ENCODE peak calls at places on chromosome X, in four cellular contexts. T, B, O and W are unnamed samples.

GRCh38 chrX:13208281-13208935 is 111.4 kb downstream of the ATXN3L start:
- DNase-seq in T (no peak), B (no peak), O (no peak), W (no peak)

GRCh38 chrX:118615141-118615540 is 112.3 kb upstream of the IL13RA1 start:
- DNase-seq in T (no peak), B (no peak), O (no peak), W (no peak)

GRCh38 chrX:11376163-11376562 is 83.0 kb downstream of the AMELX start:
- DNase-seq in T (no peak), B (no peak), O (no peak), W (no peak)

GRCh38 chrX:48676893-48677270 is 6.7 kb upstream of the WAS start:
- DNase-seq in T (no peak), B (no peak), O (no peak), W (peak)

GRCh38 chrX:97119474-97120109 is 235.9 kb downstream of the RPA4 start:
- DNase-seq in T (no peak), B (no peak), O (no peak), W (no peak)

GRCh38 chrX:139734996-139735395 is 27.0 kb upstream of the MCF2 start:
- DNase-seq in T (no peak), B (no peak), O (no peak), W (no peak)

GRCh38 chrX:154695913-154696312 is 42.5 kb upstream of the CTAG2 start:
- DNase-seq in T (no peak), B (no peak), O (no peak), W (no peak)

GRCh38 chrX:66002832-66003680 is 36.8 kb downstream of the VSIG4 start:
- DNase-seq in T (no peak), B (no peak), O (no peak), W (no peak)

DNA sequence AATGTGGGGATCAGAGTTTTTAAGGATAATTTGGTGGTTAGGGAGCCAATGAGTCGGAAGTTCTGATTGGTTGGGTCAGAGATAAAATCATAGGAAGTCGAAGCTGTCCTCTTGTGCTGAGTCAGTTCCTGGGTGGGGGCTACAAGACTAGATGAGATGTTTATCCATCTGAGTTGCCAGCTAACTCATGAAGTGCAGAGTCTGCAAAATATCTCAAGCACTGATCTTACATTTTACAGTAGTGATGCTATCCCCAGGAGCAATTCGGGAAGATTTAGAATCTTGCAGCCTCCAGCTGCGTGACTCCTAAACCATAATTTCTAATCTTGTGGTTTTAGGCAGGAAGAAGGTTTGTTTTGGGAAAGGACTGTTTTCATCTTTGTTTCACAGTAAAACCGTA is 565.8 kb upstream of the SPANXN1 start:
- DNase-seq in T (no peak), B (no peak), O (no peak), W (no peak)
- TF ChIP-seq TEAD4 in T (no peak), B (no peak), O (no peak), W (no peak)

DNA sequence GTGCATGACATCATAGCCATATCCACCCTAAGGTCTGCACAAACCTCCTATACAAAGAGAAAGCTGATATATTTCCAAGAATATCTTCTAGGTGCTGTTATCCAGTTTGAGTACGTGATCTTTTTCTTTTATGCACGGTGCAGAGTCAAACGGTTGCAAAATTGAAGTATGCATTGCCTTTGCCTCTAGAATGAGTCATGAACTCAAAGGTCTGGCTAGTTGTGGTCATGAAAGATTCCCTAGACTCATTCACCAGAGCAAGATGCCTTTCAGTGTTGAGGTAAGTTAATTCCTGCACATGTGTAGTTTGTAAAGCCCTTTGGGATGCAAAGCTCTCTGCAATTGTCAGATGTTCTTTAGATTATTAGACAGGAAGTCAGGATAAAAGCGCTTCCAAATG is 704.4 kb downstream of the PCDH19 start:
- DNase-seq in T (no peak), B (no peak), O (no peak), W (no peak)
- TF ChIP-seq TEAD4 in T (no peak), B (no peak), O (no peak), W (no peak)

DNA sequence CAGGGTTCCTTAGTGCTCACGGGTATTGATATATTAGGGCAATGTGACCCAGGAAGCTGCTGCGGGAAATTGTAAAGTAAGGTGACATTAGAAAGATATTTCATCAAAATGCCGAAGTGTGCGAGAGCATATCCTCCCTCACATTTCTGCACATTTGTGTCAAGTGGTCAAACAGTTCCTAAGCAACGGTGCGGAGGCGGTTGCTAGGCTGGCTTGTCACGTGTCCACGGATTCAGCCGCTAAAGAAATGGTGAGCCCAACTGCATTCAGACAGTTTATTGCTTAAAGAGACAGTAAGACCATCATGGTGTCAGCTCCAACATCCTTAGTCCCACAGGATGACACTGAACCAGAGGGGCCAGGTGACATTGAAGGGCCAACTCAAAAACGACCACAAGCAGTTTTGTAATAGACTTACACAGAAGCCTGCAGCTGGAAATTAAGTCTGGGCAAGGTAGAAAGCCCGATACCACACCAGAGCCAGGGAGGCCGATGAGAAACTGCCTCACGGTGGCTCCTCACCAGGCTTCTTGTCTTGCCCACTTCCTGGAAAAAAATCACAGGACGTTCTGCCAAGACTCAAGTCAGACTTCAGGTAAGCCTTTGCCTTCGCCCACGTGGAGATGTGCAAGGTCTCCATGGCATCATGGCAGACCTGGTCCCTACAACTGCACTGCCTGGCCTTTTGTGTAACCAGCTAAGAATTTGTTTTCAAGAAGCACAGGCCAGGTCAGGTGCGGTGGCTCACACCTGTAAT is 50.4 kb downstream of the USP11 start:
- DNase-seq in T (no peak), B (peak), O (peak), W (no peak)
- TF ChIP-seq TEAD4 in T (no peak), B (no peak), O (no peak), W (no peak)

DNA sequence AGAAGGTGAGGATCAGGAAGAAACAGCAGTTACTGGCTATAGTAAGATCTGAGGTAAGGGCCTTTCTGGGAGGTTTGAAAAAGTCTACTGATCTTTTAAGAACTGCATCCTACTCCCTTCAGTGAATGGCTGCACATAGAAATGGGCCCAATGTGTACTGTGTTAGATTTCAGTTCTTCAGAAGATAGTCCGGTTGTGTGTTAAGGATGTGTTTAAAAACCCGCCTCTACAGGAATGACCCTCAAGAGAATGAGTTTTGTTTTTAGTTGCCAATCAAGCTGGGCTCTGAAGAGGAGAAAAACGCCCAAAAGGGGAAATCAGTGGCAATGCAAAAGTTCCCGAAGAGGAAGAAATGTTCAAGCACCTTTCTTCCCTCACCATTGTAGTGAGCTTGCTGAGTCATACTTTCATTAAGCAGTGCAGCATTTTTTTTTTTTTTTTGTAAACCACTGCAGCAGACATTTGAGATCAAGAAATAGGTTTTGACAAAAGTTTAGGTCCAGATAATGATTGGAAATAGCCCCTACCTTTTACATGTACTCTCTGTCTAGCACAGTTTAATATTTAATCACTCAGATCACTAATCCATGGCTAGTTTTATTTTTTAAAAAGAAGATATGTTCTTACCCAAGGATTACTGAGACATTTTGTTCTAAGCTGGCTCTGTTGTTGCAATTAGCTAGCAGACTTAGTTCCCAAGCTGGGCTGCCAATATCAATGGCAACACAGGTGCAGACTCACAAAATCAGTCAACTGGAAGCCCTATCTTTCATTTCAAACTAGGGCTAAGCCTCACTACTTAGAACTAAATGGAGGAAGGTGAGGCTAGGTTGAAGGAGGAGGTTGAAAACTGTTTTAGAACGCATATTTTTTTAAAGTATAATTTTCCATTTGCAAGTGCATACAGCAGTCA is 7.0 kb upstream of the TRPC5OS start:
- DNase-seq in T (no peak), B (no peak), O (no peak), W (no peak)
- TF ChIP-seq TEAD4 in T (no peak), B (no peak), O (no peak), W (no peak)

DNA sequence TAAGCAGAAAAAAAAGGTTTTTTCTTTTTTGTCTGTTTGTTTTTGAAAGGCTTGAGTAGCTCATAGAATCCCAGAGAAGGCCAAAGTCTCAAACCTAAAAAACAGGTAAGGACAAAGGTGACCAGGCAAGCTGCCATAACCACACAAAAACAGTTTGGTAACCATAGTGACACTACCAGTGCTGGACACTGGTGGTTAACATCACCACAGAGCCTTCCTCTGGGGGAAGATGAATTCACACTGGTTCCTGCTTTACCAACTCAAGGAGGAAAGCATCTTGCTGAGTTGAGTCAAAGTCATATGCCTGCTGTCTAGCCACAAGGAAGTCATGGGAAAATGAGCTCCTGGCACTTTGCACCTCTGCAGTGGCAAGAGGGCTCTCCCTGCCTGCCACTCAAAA is 32.5 kb downstream of the IDS start:
- DNase-seq in T (no peak), B (no peak), O (no peak), W (no peak)
- TF ChIP-seq TEAD4 in T (no peak), B (no peak), O (no peak), W (no peak)

GRCh38 chrX:115642304-115642703 is 81.3 kb downstream of the PLS3 start:
- DNase-seq in T (no peak), B (no peak), O (no peak), W (no peak)
- TF ChIP-seq TEAD4 in T (no peak), B (no peak), O (no peak), W (no peak)

GRCh38 chrX:39008554-39008953 is 207.3 kb downstream of the MID1IP1 start:
- DNase-seq in T (no peak), B (no peak), O (no peak), W (no peak)
- TF ChIP-seq TEAD4 in T (no peak), B (no peak), O (no peak), W (no peak)

GRCh38 chrX:103211012-103211715 is 3.7 kb upstream of the BEX4 start:
- DNase-seq in T (no peak), B (peak), O (peak), W (peak)
- TF ChIP-seq TEAD4 in T (no peak), B (no peak), O (no peak), W (no peak)